ENCODE peak calls at places on chromosomes 16 and 17, in nine cellular contexts. X, N, V, G, W, J, P, D and H are unnamed samples.

GRCh38 chr16:86761117-86761971 is 183.0 kb downstream of the FOXL1 start:
- DNase-seq in N (peak; percentile 48), V (peak; percentile 38), J (no peak), P (no peak), D (peak; percentile 82), G (peak; percentile 89), X (peak; percentile 16), W (no peak), H (no peak)

GRCh38 chr17:4310349-4311060 is 46.7 kb upstream of the ANKFY1 start:
- DNase-seq in P (peak; percentile 28), V (peak; percentile 35), N (no peak), W (no peak), X (peak; percentile 32), G (no peak), J (no peak), D (peak; percentile 46), H (peak; percentile 63)

GRCh38 chr17:71441098-71441497 is 679.7 kb upstream of the SOX9 start:
- DNase-seq in J (no peak), V (peak; percentile 8), P (peak; percentile 42), X (no peak), N (no peak), D (peak; percentile 89), G (peak; percentile 82), W (peak; percentile 79), H (no peak)

GRCh38 chr16:46974352-46974751 is 878 bp upstream of the DNAJA2 start:
- DNase-seq in J (no peak), G (peak; percentile 11), X (no peak), V (no peak), W (no peak), P (no peak), N (no peak), D (peak; percentile 26), H (no peak)

GRCh38 chr16:30476991-30477390 is 4.4 kb downstream of the ITGAL start:
- DNase-seq in J (no peak), X (no peak), P (no peak), N (no peak), W (no peak), D (no peak), G (no peak), V (no peak), H (no peak)

GRCh38 chr16:11717811-11718210 is 24.8 kb downstream of the TXNDC11 start:
- DNase-seq in J (no peak), V (no peak), P (no peak), G (no peak), D (no peak), X (no peak), W (no peak), N (no peak), H (no peak)

GRCh38 chr17:46266656-46267544 is 28.0 kb upstream of the LRRC37A start:
- DNase-seq in P (no peak), D (peak; percentile 89), X (peak; percentile 86), J (peak; percentile 95), W (no peak), G (peak; percentile 89), N (peak; percentile 81), V (peak; percentile 85), H (peak; percentile 94)

GRCh38 chr16:14050297-14051027 is 20.7 kb upstream of the MRTFB start:
- DNase-seq in J (no peak), X (peak; percentile 27), G (no peak), P (no peak), V (peak; percentile 28), D (peak; percentile 22), W (no peak), N (no peak), H (no peak)

GRCh38 chr17:42690596-42690995 is 8.3 kb downstream of the CNTNAP1 start:
- DNase-seq in D (no peak), W (no peak), G (no peak), P (no peak), V (no peak), J (no peak), X (no peak), N (no peak), H (no peak)

GRCh38 chr16:2482181-2483107 is 7.5 kb downstream of the TBC1D24 start:
- DNase-seq in D (peak; percentile 42), W (no peak), X (peak; percentile 77), V (no peak), G (peak; percentile 82), J (peak; percentile 77), P (no peak), N (no peak), H (peak; percentile 26)

GRCh38 chr16:59887856-59888255 is 1153.7 kb upstream of the GOT2 start:
- DNase-seq in N (no peak), D (no peak), J (no peak), P (no peak), W (no peak), G (no peak), V (no peak), X (no peak), H (no peak)

DNA sequence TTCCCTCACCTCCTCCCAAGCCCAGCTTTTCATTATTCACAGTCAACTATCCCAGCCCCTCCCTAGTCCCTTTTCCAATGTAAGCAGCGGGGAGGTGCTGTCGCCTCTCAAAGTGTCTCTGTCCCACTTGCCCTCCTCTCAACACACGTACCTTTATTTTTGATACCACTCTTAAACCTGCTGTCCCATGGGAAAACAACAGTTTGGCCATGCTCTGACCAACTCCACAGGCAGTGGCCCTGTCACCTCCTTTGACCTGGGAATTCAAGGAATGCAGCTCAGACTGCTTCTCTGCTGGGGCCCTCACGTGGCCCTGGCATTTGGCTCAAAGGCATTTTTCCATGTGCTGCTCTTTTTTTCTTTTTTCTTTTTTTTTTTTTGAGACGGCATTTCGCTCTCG is 4.2 kb downstream of the LYRM9 start:
- DNase-seq in W (no peak), N (no peak), D (peak; percentile 12), J (no peak), P (no peak), X (peak; percentile 77), V (peak; percentile 78), G (peak; percentile 10), H (no peak)
- H3K4me3 ChIP-seq in W (no peak overlapping the region), N (no peak overlapping the region), D (no peak overlapping the region), J (no peak overlapping the region), P (no peak overlapping the region), X (no peak overlapping the region), V (no peak overlapping the region), G (no peak overlapping the region), H (no peak overlapping the region)

GRCh38 chr16:61146429-61146828 is 889.8 kb downstream of the CDH8 start:
- DNase-seq in P (no peak), J (no peak), N (no peak), X (no peak), G (no peak), D (no peak), V (no peak), W (no peak), H (no peak)

GRCh38 chr16:61150351-61150750 is 885.9 kb downstream of the CDH8 start:
- DNase-seq in P (no peak), G (no peak), D (no peak), N (no peak), J (no peak), V (no peak), X (no peak), W (no peak), H (no peak)

GRCh38 chr16:61149709-61150108 is 886.5 kb downstream of the CDH8 start:
- DNase-seq in X (no peak), V (no peak), J (no peak), W (no peak), N (no peak), D (no peak), P (no peak), G (no peak), H (no peak)

DNA sequence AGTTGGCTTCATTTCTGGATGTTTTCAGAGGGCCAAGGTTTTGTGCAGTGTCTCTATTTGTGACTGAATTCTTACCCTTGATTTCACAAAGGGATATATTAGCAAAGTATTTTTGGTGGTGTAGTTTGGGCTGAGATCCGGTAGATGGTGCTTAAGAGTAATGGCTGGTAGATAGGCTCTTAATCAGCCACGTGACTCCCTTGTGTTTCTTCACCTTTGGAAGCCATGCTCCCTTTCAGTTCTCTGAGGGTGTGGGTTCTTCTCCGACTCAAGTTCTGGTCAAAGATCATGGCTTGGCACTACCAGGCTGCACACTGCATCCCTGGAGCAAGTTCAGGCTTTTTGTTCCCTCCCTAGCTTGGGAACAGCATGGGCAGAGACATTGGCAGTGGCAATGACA is 887.3 kb downstream of the CDH8 start:
- DNase-seq in G (no peak), N (no peak), P (no peak), V (no peak), W (no peak), D (no peak), X (no peak), J (no peak), H (no peak)
- TF ChIP-seq CTCF in G (no peak), N (no peak), P (no peak), V (no peak), W (no peak), D (no peak), X (no peak), J (no peak), H (no peak)

DNA sequence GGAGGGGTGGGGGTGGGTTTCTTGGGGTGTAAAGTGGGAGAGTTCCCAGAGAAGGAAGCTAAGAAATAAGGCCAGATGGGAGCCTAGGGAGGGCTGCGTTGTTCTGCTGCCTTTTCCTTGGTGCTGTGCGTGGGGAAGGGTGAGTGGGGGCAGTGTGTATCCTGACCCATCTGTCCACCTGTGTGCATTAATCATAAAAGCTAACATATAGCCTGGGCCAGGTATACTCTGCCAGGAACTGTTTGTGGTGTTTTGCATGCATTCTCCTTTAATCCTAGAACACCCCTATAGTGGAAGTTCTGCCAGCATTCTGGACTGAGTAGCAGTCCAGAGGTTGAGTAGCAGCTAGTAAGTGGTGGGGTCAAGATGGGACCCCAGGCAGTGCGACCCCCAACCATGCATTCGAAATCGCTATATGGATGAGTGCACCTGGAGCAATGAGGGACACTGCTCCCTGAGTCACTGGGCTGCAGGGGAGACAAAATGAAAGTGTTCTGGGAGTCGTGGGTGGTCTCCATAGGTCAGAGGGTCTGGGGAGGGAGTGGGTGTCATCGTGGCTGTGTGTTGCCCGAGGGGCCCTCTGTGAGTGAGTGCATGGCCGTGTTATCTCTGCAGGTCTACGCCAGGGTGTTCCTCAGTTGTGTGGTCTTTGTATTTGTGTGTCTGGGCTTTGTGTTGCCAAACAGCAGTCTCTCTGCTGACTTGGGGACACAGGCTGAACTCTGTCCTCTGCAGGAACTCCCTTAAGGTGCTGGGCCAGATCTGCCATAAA is 1.3 kb downstream of the ERBB2 start:
- DNase-seq in X (peak; percentile 67), P (no peak), G (no peak), D (no peak), N (no peak), W (no peak), V (no peak), J (no peak), H (no peak)
- H3K4me3 ChIP-seq in X (peak overlapping the region; percentile 90), P (peak overlapping the region; percentile 85), G (peak overlapping the region; percentile 72), D (peak overlapping the region; percentile 85), N (no peak overlapping the region), W (peak overlapping the region; percentile 78), V (no peak overlapping the region), J (peak overlapping the region; percentile 70), H (peak overlapping the region; percentile 78)

DNA sequence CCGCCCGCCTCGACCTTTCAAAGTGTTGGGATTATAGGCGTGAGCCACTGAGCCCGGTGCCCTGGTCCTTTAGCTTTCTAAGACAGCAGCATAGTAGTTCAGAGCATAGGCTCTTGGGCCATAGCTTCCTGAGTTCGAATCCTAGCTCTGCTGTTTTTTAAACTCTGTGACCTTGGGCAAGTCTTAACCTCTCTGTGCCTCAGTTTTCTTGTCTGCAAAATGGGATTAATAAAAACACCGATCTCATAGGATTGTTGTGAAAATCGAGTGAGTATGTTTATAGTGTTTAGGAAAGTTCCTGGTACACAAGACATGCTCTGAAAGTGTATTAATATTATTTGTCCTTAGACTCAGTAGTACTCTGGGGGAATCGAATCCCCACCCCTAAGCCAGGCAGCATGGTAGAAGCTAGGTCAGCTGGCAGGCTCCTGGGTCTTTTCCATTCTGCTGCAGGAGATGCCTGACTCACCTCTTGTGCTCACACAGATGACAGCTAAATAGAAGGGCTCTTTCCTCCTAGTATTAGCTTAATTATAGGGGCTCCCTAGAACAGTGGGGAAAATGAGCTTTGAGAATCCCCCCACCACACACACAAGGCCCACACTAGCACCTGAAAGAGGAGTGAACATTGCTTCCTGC is 44.1 kb downstream of the PRKCB start:
- DNase-seq in N (no peak), W (no peak), X (no peak), G (no peak), J (no peak), P (no peak), D (no peak), V (no peak), H (no peak)
- TF ChIP-seq CTCF in N (no peak), W (no peak), X (no peak), G (no peak), J (no peak), P (no peak), D (no peak), V (no peak), H (no peak)